ENCODE peak calls at places on chromosomes 12 and 14, in seven cellular contexts. N is fibroblast of lung, U is HepG2, Z is AG04450, A is Peyer's patch, L is ovary, R is dorsolateral prefrontal cortex. S is an unnamed sample.
A peak's percentile ranks its signal among the peaks of the same experiment; 100 is the strongest.

GRCh38 chr14:95039259-95039992 is 117.9 kb downstream of the DICER1 start:
- DNase-seq in N (no peak), U (no peak), Z (no peak), A (no peak), L (no peak), R (no peak), S (no peak)

GRCh38 chr14:58307597-58308316 is 9.4 kb downstream of the ARID4A start:
- DNase-seq in N (no peak), U (no peak), Z (no peak), A (no peak), L (no peak), R (no peak), S (no peak)

GRCh38 chr12:122310636-122311035 is 44.3 kb upstream of the VPS33A start:
- DNase-seq in N (no peak), U (no peak), Z (no peak), A (no peak), L (no peak), R (no peak), S (no peak)

GRCh38 chr12:18483723-18484325 is 222.5 kb downstream of the PIK3C2G start:
- DNase-seq in N (no peak), U (no peak), Z (no peak), A (no peak), L (no peak), R (no peak), S (no peak)

GRCh38 chr14:95530461-95531170 is 4.2 kb upstream of the GLRX5 start:
- DNase-seq in N (no peak), U (no peak), Z (no peak), A (peak; percentile 40), L (no peak), R (no peak), S (no peak)

GRCh38 chr12:123989753-123990152 is 16.7 kb downstream of the ZNF664 start:
- DNase-seq in N (no peak), U (no peak), Z (no peak), A (no peak), L (no peak), R (no peak), S (no peak)

GRCh38 chr12:132921685-132922084 is 34.3 kb upstream of the CHFR start:
- DNase-seq in N (no peak), U (no peak), Z (no peak), A (no peak), L (no peak), R (no peak), S (no peak)

GRCh38 chr12:19131020-19131431 is 1.5 kb downstream of the PLEKHA5 start:
- DNase-seq in N (peak; percentile 78), U (peak; percentile 41), Z (peak; percentile 27), A (no peak), L (no peak), R (no peak), S (no peak)

GRCh38 chr12:124720019-124720686 is 143.5 kb downstream of the SCARB1 start:
- DNase-seq in N (peak; percentile 43), U (no peak), Z (no peak), A (no peak), L (no peak), R (no peak), S (peak; percentile 86)

GRCh38 chr12:9707864-9708808 is 24.8 kb downstream of the CLECL1 start:
- DNase-seq in N (peak; percentile 71), U (peak; percentile 31), Z (peak; percentile 30), A (peak; percentile 88), L (peak; percentile 22), R (peak; percentile 53), S (no peak)

GRCh38 chr12:55847033-55847432 is 4.3 kb upstream of the MMP19 start:
- DNase-seq in N (peak; percentile 72), U (no peak), Z (peak; percentile 36), A (no peak), L (peak; percentile 63), R (no peak), S (no peak)

GRCh38 chr12:26636710-26637328 is 196.2 kb downstream of the ITPR2 start:
- DNase-seq in N (peak; percentile 53), U (peak; percentile 78), Z (no peak), A (no peak), L (no peak), R (no peak), S (no peak)

GRCh38 chr12:132491761-132492378 is 1.9 kb downstream of the FBRSL1 start:
- DNase-seq in N (no peak), U (no peak), Z (no peak), A (no peak), L (no peak), R (no peak), S (no peak)

GRCh38 chr12:103986823-103987222 is 21.2 kb downstream of the TDG start:
- DNase-seq in N (no peak), U (no peak), Z (peak; percentile 58), A (no peak), L (no peak), R (no peak), S (no peak)

GRCh38 chr14:98943907-98944306 is 328.1 kb downstream of the BCL11B start:
- DNase-seq in N (no peak), U (no peak), Z (no peak), A (no peak), L (no peak), R (no peak), S (no peak)

GRCh38 chr12:43964022-43964421 is 128.1 kb downstream of the TMEM117 start:
- DNase-seq in N (no peak), U (no peak), Z (no peak), A (no peak), L (no peak), R (no peak), S (no peak)

GRCh38 chr12:96401061-96401871 is 1.0 kb upstream of the CDK17 start:
- DNase-seq in N (peak; percentile 94), U (peak; percentile 45), Z (peak; percentile 61), A (no peak), L (peak; percentile 31), R (no peak), S (peak; percentile 61)

GRCh38 chr14:68593806-68594536 is 198.9 kb downstream of the ZFP36L1 start:
- DNase-seq in N (peak; percentile 56), U (peak; percentile 46), Z (no peak), A (peak; percentile 36), L (no peak), R (no peak), S (peak; percentile 29)

GRCh38 chr14:54174437-54174836 is 217.8 kb upstream of the BMP4 start:
- DNase-seq in N (peak; percentile 2), U (no peak), Z (no peak), A (no peak), L (no peak), R (no peak), S (no peak)

GRCh38 chr14:69260979-69261605 is 1.1 kb downstream of the GALNT16 start:
- DNase-seq in N (no peak), U (no peak), Z (no peak), A (peak; percentile 61), L (no peak), R (no peak), S (no peak)

GRCh38 chr12:89461649-89462612 is 62.7 kb downstream of the GALNT4 start:
- DNase-seq in N (peak; percentile 88), U (peak; percentile 44), Z (peak; percentile 58), A (no peak), L (no peak), R (no peak), S (peak; percentile 49)

GRCh38 chr12:95385646-95386045 is 88.3 kb upstream of the METAP2 start:
- DNase-seq in N (peak; percentile 77), U (no peak), Z (peak; percentile 21), A (no peak), L (peak; percentile 24), R (no peak), S (no peak)

GRCh38 chr14:76773956-76774355 is 12.7 kb downstream of the VASH1 start:
- DNase-seq in N (no peak), U (no peak), Z (no peak), A (no peak), L (no peak), R (no peak), S (no peak)

GRCh38 chr12:106271575-106272505 is 24.0 kb upstream of the CKAP4 start:
- DNase-seq in N (no peak), U (no peak), Z (no peak), A (no peak), L (no peak), R (no peak), S (no peak)

GRCh38 chr12:106269150-106269771 is 21.4 kb upstream of the CKAP4 start:
- DNase-seq in N (no peak), U (no peak), Z (no peak), A (no peak), L (no peak), R (no peak), S (no peak)

GRCh38 chr12:106267535-106267934 is 19.7 kb upstream of the CKAP4 start:
- DNase-seq in N (no peak), U (no peak), Z (no peak), A (no peak), L (no peak), R (no peak), S (no peak)
- TF ChIP-seq CTCF in N (no peak), U (no peak), Z (no peak), A (no peak), L (no peak), R (no peak), S (no peak)

DNA sequence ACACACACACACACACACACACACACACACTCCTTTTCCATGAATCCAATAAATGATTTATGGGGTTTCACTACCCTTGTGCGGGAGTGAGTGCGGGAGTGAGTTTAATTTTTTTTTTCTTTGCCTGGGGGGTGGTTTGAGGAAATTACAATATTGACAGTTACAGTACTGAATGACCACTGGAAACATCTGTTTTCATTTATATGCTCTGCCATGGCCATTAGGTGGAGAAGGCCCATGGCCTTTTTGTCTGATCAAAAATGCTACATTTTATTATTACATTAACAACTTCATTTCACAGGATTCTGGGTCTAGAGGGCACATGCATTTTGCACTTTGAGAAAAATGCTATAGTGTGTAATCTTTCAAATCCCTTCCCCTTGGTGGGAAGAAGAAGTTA is 5.9 kb downstream of the TBX3 start:
- DNase-seq in N (no peak), U (no peak), Z (no peak), A (no peak), L (no peak), R (no peak), S (no peak)
- H3K27me3 ChIP-seq in N (no peaks in the 10 kb centered on the region), U (no peaks in the 10 kb centered on the region), Z (no peaks in the 10 kb centered on the region), A (no peaks in the 10 kb centered on the region), L (no peaks in the 10 kb centered on the region), R (peaks cover 98% of the 10 kb centered on the region), S (no peaks in the 10 kb centered on the region)

DNA sequence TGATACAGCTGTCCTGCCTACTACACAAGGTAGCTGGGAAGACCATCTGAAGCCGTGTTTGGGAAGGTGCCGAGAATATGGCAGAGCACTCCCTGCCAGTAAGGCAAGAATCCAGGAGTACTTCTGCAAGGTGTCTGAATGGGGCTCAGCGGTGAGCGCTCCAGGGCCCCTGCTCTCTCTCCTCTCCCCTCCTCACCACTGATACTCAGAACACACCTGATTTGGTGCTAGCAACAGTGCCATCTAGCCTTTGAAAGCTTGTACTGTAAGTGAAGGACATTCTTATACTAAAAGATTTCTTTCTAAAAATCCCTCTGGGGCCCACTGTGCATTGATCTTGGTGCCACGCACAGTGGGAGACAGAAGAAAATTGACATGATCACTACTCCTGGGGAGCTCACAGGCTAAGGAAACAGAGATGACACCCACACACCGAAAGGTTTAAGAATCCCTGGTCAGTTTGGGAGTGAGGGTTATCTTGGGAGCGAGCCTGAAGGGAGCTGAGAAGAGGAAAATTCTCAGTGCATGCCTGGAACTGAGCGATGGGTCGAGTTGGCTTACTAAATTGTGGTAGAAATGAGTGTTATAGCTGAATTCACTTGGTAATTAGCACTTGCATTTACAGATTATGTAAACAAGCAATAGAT is 216.9 kb downstream of the NTF3 start:
- DNase-seq in N (peak; percentile 20), U (peak; percentile 27), Z (peak; percentile 3), A (no peak), L (no peak), R (no peak), S (no peak)
- TF ChIP-seq CTCF in N (peak; percentile 43), U (peak; percentile 60), Z (peak; percentile 65), A (peak; percentile 60), L (no peak), R (peak; percentile 32), S (peak; percentile 72)

GRCh38 chr14:101184562-101184961 is 281.0 kb upstream of the RTL1 start:
- DNase-seq in N (no peak), U (no peak), Z (no peak), A (no peak), L (no peak), R (no peak), S (no peak)
- H3K27me3 ChIP-seq in N (no peaks in the 10 kb centered on the region), U (no peaks in the 10 kb centered on the region), Z (peaks cover 24% of the 10 kb centered on the region), A (no peaks in the 10 kb centered on the region), L (no peaks in the 10 kb centered on the region), R (no peaks in the 10 kb centered on the region), S (peaks cover 12% of the 10 kb centered on the region)